ENCODE peak calls at places on chromosomes 16 and 17, in ten cellular contexts. One of them, this sample, is unnamed.

GRCh38 chr16:67893791-67894399 is 841 bp downstream of the PSKH1 start:
- DNase-seq in T-cell: no peak
- DNase-seq in Caco-2: no peak
- DNase-seq in ovary: no peak
- DNase-seq in lower leg skin: no peak
- DNase-seq in AG09319: no peak
- DNase-seq in GM12892: no peak
- DNase-seq in stimulated activated CD8-positive, alpha-beta memory T cell treated with anti-CD3 and anti-CD28 coated beads, Interleukin-15, amount 100 ng/mL, for 24 hours: no peak
- DNase-seq in AG08395: no peak
- DNase-seq in NCI-H1436: no peak
- DNase-seq in this sample: no peak

GRCh38 chr16:12800751-12801308 is 2.9 kb downstream of the CPPED1 start:
- DNase-seq in T-cell: no peak
- DNase-seq in ovary: no peak
- DNase-seq in NCI-H1436: no peak
- DNase-seq in stimulated activated CD8-positive, alpha-beta memory T cell treated with anti-CD3 and anti-CD28 coated beads, Interleukin-15, amount 100 ng/mL, for 24 hours: no peak
- DNase-seq in lower leg skin: no peak
- DNase-seq in AG08395: no peak
- DNase-seq in AG09319: no peak
- DNase-seq in GM12892: no peak
- DNase-seq in Caco-2: no peak
- DNase-seq in this sample: no peak

GRCh38 chr16:4661661-4662060 is 31.7 kb upstream of the NUDT16L1 start:
- DNase-seq in AG08395: no peak
- DNase-seq in T-cell: no peak
- DNase-seq in NCI-H1436: no peak
- DNase-seq in GM12892: no peak
- DNase-seq in lower leg skin: no peak
- DNase-seq in Caco-2: no peak
- DNase-seq in ovary: no peak
- DNase-seq in AG09319: no peak
- DNase-seq in stimulated activated CD8-positive, alpha-beta memory T cell treated with anti-CD3 and anti-CD28 coated beads, Interleukin-15, amount 100 ng/mL, for 24 hours: no peak
- DNase-seq in this sample: no peak

GRCh38 chr17:8005357-8005756 is 2.9 kb downstream of the GUCY2D start:
- DNase-seq in AG08395: peak; percentile 40
- DNase-seq in AG09319: no peak
- DNase-seq in ovary: no peak
- DNase-seq in lower leg skin: no peak
- DNase-seq in NCI-H1436: no peak
- DNase-seq in GM12892: no peak
- DNase-seq in Caco-2: no peak
- DNase-seq in stimulated activated CD8-positive, alpha-beta memory T cell treated with anti-CD3 and anti-CD28 coated beads, Interleukin-15, amount 100 ng/mL, for 24 hours: no peak
- DNase-seq in T-cell: no peak
- DNase-seq in this sample: no peak

GRCh38 chr16:67259705-67260104 is 10.9 kb downstream of the SLC9A5 start:
- DNase-seq in stimulated activated CD8-positive, alpha-beta memory T cell treated with anti-CD3 and anti-CD28 coated beads, Interleukin-15, amount 100 ng/mL, for 24 hours: no peak
- DNase-seq in GM12892: no peak
- DNase-seq in AG09319: no peak
- DNase-seq in T-cell: no peak
- DNase-seq in Caco-2: no peak
- DNase-seq in AG08395: no peak
- DNase-seq in ovary: no peak
- DNase-seq in NCI-H1436: no peak
- DNase-seq in lower leg skin: no peak
- DNase-seq in this sample: no peak

GRCh38 chr17:66348605-66349165 is 46.3 kb downstream of the PRKCA start:
- DNase-seq in T-cell: no peak
- DNase-seq in stimulated activated CD8-positive, alpha-beta memory T cell treated with anti-CD3 and anti-CD28 coated beads, Interleukin-15, amount 100 ng/mL, for 24 hours: no peak
- DNase-seq in NCI-H1436: peak; percentile 19
- DNase-seq in ovary: no peak
- DNase-seq in AG08395: peak; percentile 68
- DNase-seq in GM12892: no peak
- DNase-seq in lower leg skin: no peak
- DNase-seq in AG09319: peak; percentile 37
- DNase-seq in Caco-2: peak; percentile 69
- DNase-seq in this sample: peak; percentile 76

GRCh38 chr17:21299981-21300600 is 15.6 kb downstream of the MAP2K3 start:
- DNase-seq in T-cell: no peak
- DNase-seq in lower leg skin: no peak
- DNase-seq in AG09319: no peak
- DNase-seq in NCI-H1436: no peak
- DNase-seq in ovary: no peak
- DNase-seq in stimulated activated CD8-positive, alpha-beta memory T cell treated with anti-CD3 and anti-CD28 coated beads, Interleukin-15, amount 100 ng/mL, for 24 hours: no peak
- DNase-seq in GM12892: no peak
- DNase-seq in Caco-2: no peak
- DNase-seq in AG08395: no peak
- DNase-seq in this sample: no peak

GRCh38 chr17:29076722-29077121 is 33.8 kb downstream of the PIPOX start:
- DNase-seq in T-cell: no peak
- DNase-seq in stimulated activated CD8-positive, alpha-beta memory T cell treated with anti-CD3 and anti-CD28 coated beads, Interleukin-15, amount 100 ng/mL, for 24 hours: no peak
- DNase-seq in NCI-H1436: no peak
- DNase-seq in GM12892: no peak
- DNase-seq in ovary: no peak
- DNase-seq in AG08395: no peak
- DNase-seq in AG09319: no peak
- DNase-seq in Caco-2: no peak
- DNase-seq in lower leg skin: no peak
- DNase-seq in this sample: no peak

GRCh38 chr17:40070895-40071719 is 8.3 kb downstream of the THRA start:
- DNase-seq in lower leg skin: peak; percentile 95
- DNase-seq in AG09319: no peak
- DNase-seq in T-cell: no peak
- DNase-seq in stimulated activated CD8-positive, alpha-beta memory T cell treated with anti-CD3 and anti-CD28 coated beads, Interleukin-15, amount 100 ng/mL, for 24 hours: no peak
- DNase-seq in NCI-H1436: no peak
- DNase-seq in Caco-2: peak; percentile 59
- DNase-seq in ovary: peak; percentile 77
- DNase-seq in GM12892: no peak
- DNase-seq in AG08395: no peak
- DNase-seq in this sample: peak; percentile 29

GRCh38 chr17:39580082-39580468 is 27.6 kb downstream of the NEUROD2 start:
- DNase-seq in AG08395: no peak
- DNase-seq in NCI-H1436: no peak
- DNase-seq in Caco-2: no peak
- DNase-seq in GM12892: no peak
- DNase-seq in lower leg skin: no peak
- DNase-seq in stimulated activated CD8-positive, alpha-beta memory T cell treated with anti-CD3 and anti-CD28 coated beads, Interleukin-15, amount 100 ng/mL, for 24 hours: no peak
- DNase-seq in AG09319: no peak
- DNase-seq in ovary: no peak
- DNase-seq in T-cell: no peak
- DNase-seq in this sample: no peak

GRCh38 chr17:80965606-80966005 is 26.0 kb upstream of the CHMP6 start:
- DNase-seq in lower leg skin: no peak
- DNase-seq in ovary: no peak
- DNase-seq in stimulated activated CD8-positive, alpha-beta memory T cell treated with anti-CD3 and anti-CD28 coated beads, Interleukin-15, amount 100 ng/mL, for 24 hours: no peak
- DNase-seq in Caco-2: no peak
- DNase-seq in NCI-H1436: no peak
- DNase-seq in T-cell: no peak
- DNase-seq in GM12892: no peak
- DNase-seq in AG08395: no peak
- DNase-seq in AG09319: no peak
- DNase-seq in this sample: no peak